ENCODE peak calls at places on chromosomes 3 and 15, in seven cellular contexts. R is IMR-90, V is breast epithelium, S is mucosa of descending colon, Z is mammary epithelial cell, U is transverse colon, B is kidney. Q is an unnamed sample.
A peak's percentile ranks its signal among the peaks of the same experiment; 100 is the strongest.

GRCh38 chr3:108103040-108103751 is 12.4 kb upstream of the CD47 start:
- DNase-seq in R (no peak), V (no peak), S (no peak), Z (no peak), U (no peak), B (no peak), Q (no peak)

GRCh38 chr3:2211568-2211967 is 112.9 kb downstream of the CNTN4 start:
- DNase-seq in R (no peak), V (no peak), S (no peak), Z (no peak), U (no peak), B (no peak), Q (no peak)

GRCh38 chr3:128307781-128308469 is 154.6 kb downstream of the EEFSEC start:
- DNase-seq in R (no peak), V (no peak), S (no peak), Z (no peak), U (no peak), B (no peak), Q (no peak)

GRCh38 chr3:119677641-119677934 is 382 bp upstream of the COX17 start:
- DNase-seq in R (no peak), V (no peak), S (no peak), Z (no peak), U (no peak), B (no peak), Q (no peak)

GRCh38 chr3:36447063-36447462 is 66.8 kb downstream of the STAC start:
- DNase-seq in R (no peak), V (no peak), S (no peak), Z (no peak), U (no peak), B (no peak), Q (no peak)

GRCh38 chr3:188926741-188927650 is 244.8 kb upstream of the TPRG1 start:
- DNase-seq in R (peak; percentile 8), V (no peak), S (no peak), Z (no peak), U (no peak), B (no peak), Q (no peak)

GRCh38 chr3:178112134-178112533 is 424.1 kb upstream of the KCNMB2 start:
- DNase-seq in R (no peak), V (no peak), S (no peak), Z (no peak), U (no peak), B (no peak), Q (no peak)

GRCh38 chr3:128316456-128316855 is 150.2 kb downstream of the DNAJB8 start:
- DNase-seq in R (no peak), V (peak; percentile 10), S (no peak), Z (no peak), U (no peak), B (no peak), Q (no peak)

GRCh38 chr15:37891754-37892368 is 42.6 kb upstream of the TMCO5A start:
- DNase-seq in R (peak; percentile 70), V (no peak), S (no peak), Z (peak; percentile 42), U (no peak), B (no peak), Q (no peak)

GRCh38 chr3:119304201-119304713 is 10.1 kb downstream of the ARHGAP31 start:
- DNase-seq in R (peak; percentile 73), V (no peak), S (no peak), Z (peak; percentile 11), U (no peak), B (no peak), Q (no peak)

GRCh38 chr15:37973856-37974255 is 39.4 kb downstream of the TMCO5A start:
- DNase-seq in R (peak; percentile 24), V (no peak), S (no peak), Z (peak; percentile 17), U (no peak), B (no peak), Q (no peak)

GRCh38 chr3:4514321-4514720 is 21.2 kb downstream of the ITPR1 start:
- DNase-seq in R (no peak), V (no peak), S (no peak), Z (no peak), U (no peak), B (no peak), Q (no peak)

GRCh38 chr3:158532099-158532734 is 38.8 kb upstream of the MLF1 start:
- DNase-seq in R (peak; percentile 70), V (no peak), S (no peak), Z (peak; percentile 24), U (no peak), B (no peak), Q (no peak)

GRCh38 chr3:138180375-138181029 is 5.8 kb upstream of the DBR1 start:
- DNase-seq in R (peak; percentile 47), V (no peak), S (no peak), Z (peak; percentile 37), U (peak; percentile 26), B (no peak), Q (no peak)

GRCh38 chr3:141553055-141553454 is 66.2 kb downstream of the RASA2 start:
- DNase-seq in R (no peak), V (no peak), S (no peak), Z (no peak), U (no peak), B (no peak), Q (no peak)

GRCh38 chr15:80260566-80260965 is 8.6 kb upstream of the CTXND1 start:
- DNase-seq in R (no peak), V (no peak), S (no peak), Z (no peak), U (peak; percentile 13), B (no peak), Q (no peak)

GRCh38 chr15:98311566-98312188 is 336.7 kb upstream of the IGF1R start:
- DNase-seq in R (peak; percentile 66), V (peak; percentile 75), S (peak; percentile 45), Z (peak; percentile 62), U (peak; percentile 79), B (no peak), Q (peak; percentile 61)

DNA sequence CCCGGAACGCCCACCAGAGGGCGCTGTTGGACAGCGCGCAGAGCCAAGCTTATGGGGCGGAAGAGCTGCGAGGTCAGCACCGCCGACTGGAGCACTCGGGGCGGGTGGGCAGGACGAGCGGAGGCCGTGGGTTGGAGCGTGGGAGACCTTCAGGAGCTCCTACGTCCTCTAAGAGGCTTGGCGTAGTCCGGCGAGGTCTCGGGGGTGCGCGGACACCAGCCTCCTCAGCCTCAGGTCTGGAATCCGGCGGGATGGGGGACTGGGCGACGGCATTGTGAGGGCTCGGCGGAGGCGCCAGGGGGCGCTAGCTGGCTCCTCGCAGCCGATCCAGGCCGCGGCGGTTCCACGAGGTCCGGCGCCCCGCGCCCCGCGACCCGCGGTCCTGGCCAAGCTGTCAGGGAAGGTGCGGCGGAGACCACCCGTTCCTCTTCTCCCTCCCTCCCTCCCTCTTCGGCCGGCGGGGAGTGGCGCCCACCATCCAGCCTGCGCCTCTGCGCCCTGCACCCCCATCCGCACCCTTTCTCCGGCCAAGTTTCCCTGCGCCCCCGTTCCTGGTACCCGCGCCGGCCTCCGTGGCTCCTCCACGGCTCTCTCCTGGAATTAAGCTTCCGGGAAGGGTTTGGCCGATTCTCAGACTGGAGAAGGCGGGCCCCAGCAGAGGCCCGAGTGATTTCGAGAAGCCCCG is 24.3 kb upstream of the POLG start:
- DNase-seq in R (peak; percentile 56), V (peak; percentile 45), S (peak; percentile 88), Z (peak; percentile 64), U (peak; percentile 79), B (peak; percentile 91), Q (peak; percentile 68)
- H3K4me3 ChIP-seq in R (peak overlapping the region; percentile 42), V (peak overlapping the region; percentile 65), S (no peak overlapping the region), Z (peak overlapping the region; percentile 51), U (peak overlapping the region; percentile 34), B (no peak overlapping the region), Q (peak overlapping the region; percentile 64)

GRCh38 chr3:12345141-12345561 is 56.3 kb downstream of the PPARG start:
- DNase-seq in R (peak; percentile 62), V (no peak), S (no peak), Z (peak; percentile 77), U (no peak), B (no peak), Q (no peak)
- H3K4me1 ChIP-seq in R (peaks cover 2% of the 10 kb centered on the region), V (no peaks in the 10 kb centered on the region), S (peaks cover 7% of the 10 kb centered on the region), Z (peaks cover 8% of the 10 kb centered on the region), U (peaks cover 9% of the 10 kb centered on the region), B (no peaks in the 10 kb centered on the region), Q (peaks cover 16% of the 10 kb centered on the region)

GRCh38 chr3:185067173-185067572 is 85.7 kb downstream of the C3orf70 start:
- DNase-seq in R (no peak), V (no peak), S (no peak), Z (no peak), U (no peak), B (no peak), Q (no peak)

GRCh38 chr3:185069023-185069422 is 83.8 kb downstream of the C3orf70 start:
- DNase-seq in R (no peak), V (no peak), S (peak; percentile 83), Z (no peak), U (peak; percentile 83), B (no peak), Q (no peak)

GRCh38 chr3:185069583-185070030 is 83.3 kb downstream of the C3orf70 start:
- DNase-seq in R (no peak), V (no peak), S (peak; percentile 73), Z (no peak), U (peak; percentile 63), B (no peak), Q (no peak)

GRCh38 chr3:185071401-185071800 is 81.5 kb downstream of the C3orf70 start:
- DNase-seq in R (no peak), V (no peak), S (no peak), Z (no peak), U (no peak), B (no peak), Q (no peak)

GRCh38 chr3:185070491-185071335 is 82.1 kb downstream of the C3orf70 start:
- DNase-seq in R (peak; percentile 25), V (no peak), S (peak; percentile 74), Z (peak; percentile 21), U (peak; percentile 72), B (no peak), Q (no peak)
- TF ChIP-seq CTCF in R (peak; percentile 34), V (no peak), S (peak; percentile 36), Z (peak; percentile 38), U (peak; percentile 51), B (no peak), Q (peak; percentile 47)

GRCh38 chr15:73755946-73756345 is 2.8 kb upstream of the INSYN1 start:
- DNase-seq in R (no peak), V (no peak), S (no peak), Z (no peak), U (no peak), B (no peak), Q (no peak)

GRCh38 chr15:73756947-73757513 is 3.9 kb upstream of the INSYN1 start:
- DNase-seq in R (no peak), V (no peak), S (no peak), Z (no peak), U (no peak), B (no peak), Q (no peak)

GRCh38 chr15:73757571-73757970 is 4.4 kb upstream of the INSYN1 start:
- DNase-seq in R (no peak), V (no peak), S (no peak), Z (no peak), U (no peak), B (no peak), Q (no peak)

GRCh38 chr15:73755481-73755880 is 2.3 kb upstream of the INSYN1 start:
- DNase-seq in R (no peak), V (no peak), S (no peak), Z (no peak), U (no peak), B (no peak), Q (no peak)

DNA sequence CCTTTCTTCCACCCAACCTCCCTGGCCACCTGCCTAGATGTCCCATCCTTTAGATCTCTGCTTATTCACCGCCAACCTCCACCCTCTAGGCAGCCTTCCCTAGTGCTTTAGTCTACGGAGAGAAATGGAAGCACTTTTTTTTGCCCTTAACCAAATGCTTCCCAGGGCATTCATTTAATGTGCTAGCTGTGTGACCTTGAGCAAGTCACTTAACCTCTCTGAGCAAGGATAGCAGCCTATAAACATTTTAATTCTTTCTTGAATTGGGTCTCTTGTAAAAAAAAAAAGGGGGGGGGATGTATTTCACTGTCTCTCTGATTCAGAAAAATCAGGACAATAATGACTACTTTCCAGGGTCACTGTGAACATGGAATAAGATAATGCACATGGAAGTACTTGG is 3.2 kb upstream of the INSYN1 start:
- DNase-seq in R (no peak), V (no peak), S (no peak), Z (no peak), U (no peak), B (no peak), Q (no peak)
- H3K4me3 ChIP-seq in R (no peak overlapping the region), V (no peak overlapping the region), S (no peak overlapping the region), Z (no peak overlapping the region), U (no peak overlapping the region), B (no peak overlapping the region), Q (no peak overlapping the region)